ENCODE peak calls at places on chromosome 12, in nine cellular contexts. D is ascending aorta; V is ELF-1; A is NCI-H774; N is stimulated activated CD8-positive, alpha-beta memory T cell treated with anti-CD3 and anti-CD28 coated beads, Interleukin-4, amount 100 ng/mL, for 1 hour; M is OCI-M1; T is uterus; P is right atrium auricular region; S is amygdala. O is an unnamed sample.

GRCh38 chr12:66190519-66191406 is 1.7 kb downstream of the IRAK3 start:
- DNase-seq in A (peak), V (no peak), T (no peak), S (no peak), P (no peak), M (peak), D (no peak), N (no peak), O (no peak)

GRCh38 chr12:109462868-109463692 is 14.0 kb downstream of the KCTD10 start:
- DNase-seq in A (no peak), S (no peak), N (no peak), D (peak), P (peak), M (no peak), V (peak), T (peak), O (peak)

GRCh38 chr12:81295286-81295685 is 217.4 kb downstream of the ACSS3 start:
- DNase-seq in V (no peak), M (no peak), N (no peak), P (no peak), T (no peak), S (no peak), A (no peak), D (no peak), O (no peak)

GRCh38 chr12:128790653-128791373 is 32.9 kb downstream of the SLC15A4 start:
- DNase-seq in T (no peak), A (no peak), D (no peak), P (no peak), N (no peak), S (no peak), M (no peak), V (no peak), O (no peak)

GRCh38 chr12:52751795-52752194 is 25.4 kb downstream of the KRT76 start:
- DNase-seq in M (no peak), V (no peak), N (no peak), S (no peak), P (no peak), A (no peak), T (no peak), D (no peak), O (no peak)

GRCh38 chr12:122886851-122887816 is 8.8 kb downstream of the VPS37B start:
- DNase-seq in M (peak), V (no peak), N (no peak), P (no peak), A (no peak), T (no peak), D (no peak), S (no peak), O (no peak)

GRCh38 chr12:24416423-24417109 is 467.1 kb upstream of the SOX5 start:
- DNase-seq in P (no peak), A (no peak), N (no peak), D (no peak), V (no peak), T (no peak), S (no peak), M (no peak), O (no peak)

GRCh38 chr12:6550294-6551062 is 5.4 kb downstream of the IFFO1 start:
- DNase-seq in N (no peak), S (no peak), V (no peak), P (no peak), T (no peak), A (no peak), M (no peak), D (no peak), O (no peak)

GRCh38 chr12:101045486-101046474 is 164.3 kb downstream of the SLC5A8 start:
- DNase-seq in V (no peak), A (no peak), P (no peak), N (no peak), S (no peak), M (no peak), T (no peak), D (no peak), O (peak)

GRCh38 chr12:120687570-120688289 is 781 bp downstream of the MLEC start:
- DNase-seq in M (peak), A (no peak), P (no peak), D (no peak), V (no peak), N (no peak), T (no peak), S (no peak), O (no peak)

GRCh38 chr12:2268478-2269286 is 215.9 kb downstream of the CACNA1C start:
- DNase-seq in D (no peak), S (no peak), N (no peak), A (no peak), P (no peak), V (no peak), M (no peak), T (no peak), O (peak)

GRCh38 chr12:52598966-52599365 is 2.3 kb downstream of the KRT72 start:
- DNase-seq in P (no peak), S (no peak), D (no peak), N (no peak), T (no peak), V (no peak), A (no peak), M (no peak), O (no peak)